ENCODE peak calls at places on chromosomes 4 and X, in four cellular contexts. Z, J, S and L are unnamed samples.

GRCh38 chr4:87270144-87270543 is 49.7 kb upstream of the KLHL8 start:
- DNase-seq in Z (no peak), S (peak; percentile 8), J (no peak), L (no peak)

GRCh38 chrX:15930585-15930984 is 76.0 kb upstream of the AP1S2 start:
- DNase-seq in S (peak; percentile 19), Z (no peak), J (no peak), L (peak; percentile 16)

GRCh38 chr4:71468086-71468485 is 129.3 kb downstream of the SLC4A4 start:
- DNase-seq in Z (no peak), J (no peak), S (no peak), L (no peak)

GRCh38 chr4:132317923-132318322 is 831.2 kb upstream of the PCDH10 start:
- DNase-seq in S (no peak), J (no peak), Z (no peak), L (no peak)

GRCh38 chr4:33316578-33316977 is 2596.4 kb downstream of the PCDH7 start:
- DNase-seq in S (no peak), Z (no peak), J (no peak), L (no peak)

GRCh38 chrX:97399400-97399799 is 515.7 kb downstream of the RPA4 start:
- DNase-seq in S (peak; percentile 12), Z (no peak), J (no peak), L (peak; percentile 10)

GRCh38 chr4:7652451-7652871 is 217.7 kb upstream of the PSAPL1 start:
- DNase-seq in J (no peak), Z (no peak), S (no peak), L (no peak)

GRCh38 chr4:70739496-70740337 is 18.0 kb downstream of the RUFY3 start:
- DNase-seq in J (no peak), Z (no peak), S (no peak), L (no peak)

GRCh38 chr4:89242864-89243740 is 64.5 kb downstream of the GPRIN3 start:
- DNase-seq in S (no peak), J (no peak), Z (no peak), L (no peak)

GRCh38 chr4:143358923-143359694 is 22.4 kb downstream of the GAB1 start:
- DNase-seq in J (peak; percentile 67), Z (no peak), S (peak; percentile 65), L (peak; percentile 57)

GRCh38 chr4:22237846-22238513 is 277.9 kb downstream of the ADGRA3 start:
- DNase-seq in S (no peak), Z (no peak), J (no peak), L (no peak)

GRCh38 chr4:121338506-121338905 is 42.3 kb downstream of the QRFPR start:
- DNase-seq in S (no peak), Z (no peak), J (no peak), L (no peak)

GRCh38 chrX:39772057-39772832 is 325.5 kb downstream of the BCOR start:
- DNase-seq in Z (no peak), S (peak; percentile 16), J (no peak), L (no peak)

GRCh38 chr4:188190461-188190860 is 51.2 kb downstream of the TRIML1 start:
- DNase-seq in Z (no peak), J (no peak), S (no peak), L (no peak)

GRCh38 chr4:40969499-40969898 is 219.7 kb downstream of the NSUN7 start:
- DNase-seq in J (no peak), Z (no peak), S (no peak), L (no peak)

GRCh38 chr4:20445933-20446723 is 194.4 kb downstream of the SLIT2 start:
- DNase-seq in S (no peak), Z (no peak), J (no peak), L (no peak)

GRCh38 chrX:1601768-1602085 is 10.3 kb downstream of the AKAP17A start:
- DNase-seq in S (no peak), J (no peak), Z (no peak), L (no peak)

GRCh38 chr4:174580597-174580996 is 58.3 kb upstream of the HPGD start:
- DNase-seq in S (no peak), J (no peak), Z (no peak), L (no peak)

GRCh38 chr4:159577241-159577640 is 474.4 kb downstream of the RAPGEF2 start:
- DNase-seq in Z (no peak), S (no peak), J (no peak), L (no peak)

GRCh38 chr4:67871867-67872266 is 11.9 kb downstream of the TMPRSS11D start:
- DNase-seq in S (peak; percentile 32), J (no peak), Z (no peak), L (peak; percentile 32)

GRCh38 chr4:110154586-110154985 is 43.8 kb downstream of the ELOVL6 start:
- DNase-seq in J (no peak), S (no peak), Z (no peak), L (no peak)

GRCh38 chrX:149527705-149528104 is 13.1 kb upstream of the EOLA1 start:
- DNase-seq in Z (no peak), J (no peak), S (no peak), L (no peak)

GRCh38 chr4:101660607-101661006 is 129.9 kb upstream of the BANK1 start:
- DNase-seq in S (no peak), J (no peak), Z (no peak), L (no peak)

GRCh38 chr4:8540991-8541390 is 39.2 kb upstream of the GPR78 start:
- DNase-seq in S (no peak), J (no peak), Z (no peak), L (no peak)

GRCh38 chrX:20011608-20012007 is 20.7 kb upstream of the BCLAF3 start:
- DNase-seq in J (no peak), Z (no peak), S (no peak), L (no peak)

GRCh38 chr4:34236118-34236517 is 2008.2 kb downstream of the ARAP2 start:
- DNase-seq in S (no peak), Z (no peak), J (no peak), L (no peak)

GRCh38 chrX:51876441-51876840 is 17.0 kb upstream of the MAGED1 start:
- DNase-seq in S (no peak), Z (no peak), J (no peak), L (no peak)

GRCh38 chrX:78119521-78120227 is 15.6 kb downstream of the PGK1 start:
- DNase-seq in Z (no peak), J (no peak), S (no peak), L (no peak)

GRCh38 chr4:88429401-88429800 is 27.5 kb upstream of the HERC5 start:
- DNase-seq in Z (no peak), J (no peak), S (no peak), L (no peak)

GRCh38 chrX:96685205-96686099 is 810 bp downstream of the DIAPH2 start:
- DNase-seq in Z (peak; percentile 55), J (peak; percentile 41), S (peak; percentile 19), L (peak; percentile 33)

GRCh38 chr4:23717528-23718248 is 172.2 kb downstream of the PPARGC1A start:
- DNase-seq in J (no peak), S (peak; percentile 12), Z (no peak), L (peak; percentile 40)
- TF ChIP-seq CTCF in J (no peak), S (no peak), Z (peak; percentile 49), L (no peak)

GRCh38 chr4:43709443-43709842 is 739.2 kb downstream of the KCTD8 start:
- DNase-seq in Z (no peak), S (no peak), J (no peak), L (no peak)
- TF ChIP-seq CTCF in Z (no peak), S (no peak), J (no peak), L (no peak)

GRCh38 chr4:126475730-126476129 is 1157.0 kb upstream of the INTU start:
- DNase-seq in Z (no peak), S (no peak), J (no peak), L (no peak)

GRCh38 chr4:126479709-126480108 is 1153.0 kb upstream of the INTU start:
- DNase-seq in J (no peak), S (no peak), Z (no peak), L (no peak)
- TF ChIP-seq CTCF in J (no peak), S (no peak), Z (no peak), L (no peak)

GRCh38 chrX:12999422-12999821 is 24.5 kb downstream of the TMSB4X start:
- DNase-seq in Z (no peak), J (no peak), S (no peak), L (no peak)

GRCh38 chrX:12997898-12998687 is 23.2 kb downstream of the TMSB4X start:
- DNase-seq in J (no peak), Z (no peak), S (no peak), L (no peak)

GRCh38 chrX:13001097-13001496 is 26.2 kb downstream of the TMSB4X start:
- DNase-seq in S (no peak), Z (no peak), J (no peak), L (no peak)

GRCh38 chrX:13001961-13002671 is 27.2 kb downstream of the TMSB4X start:
- DNase-seq in J (no peak), Z (no peak), S (no peak), L (no peak)

GRCh38 chrX:13000311-13000811 is 25.5 kb downstream of the TMSB4X start:
- DNase-seq in Z (no peak), J (no peak), S (no peak), L (no peak)
- TF ChIP-seq CTCF in Z (no peak), J (no peak), S (no peak), L (no peak)

GRCh38 chr4:24693636-24694035 is 101.7 kb upstream of the SOD3 start:
- DNase-seq in J (no peak), S (no peak), Z (no peak), L (no peak)
- TF ChIP-seq CTCF in J (no peak), S (no peak), Z (no peak), L (no peak)